ENCODE peak calls at places on chromosome 12, in four cellular contexts. One of them, this sample, is unnamed.

GRCh38 chr12:7439579-7440505 is 4.1 kb downstream of the CD163L1 start:
- DNase-seq in NCI-H1417: no peak
- DNase-seq in CD4-positive, alpha-beta T cell: peak
- DNase-seq in NCI-H774: no peak
- DNase-seq in this sample: peak

GRCh38 chr12:15435597-15435996 is 113.3 kb downstream of the PTPRO start:
- DNase-seq in NCI-H1417: no peak
- DNase-seq in CD4-positive, alpha-beta T cell: no peak
- DNase-seq in NCI-H774: no peak
- DNase-seq in this sample: no peak

GRCh38 chr12:107903377-107904061 is 129.0 kb downstream of the ASCL4 start:
- DNase-seq in NCI-H1417: peak
- DNase-seq in CD4-positive, alpha-beta T cell: no peak
- DNase-seq in NCI-H774: peak
- DNase-seq in this sample: no peak

GRCh38 chr12:1879633-1880032 is 38.8 kb downstream of the CACNA2D4 start:
- DNase-seq in NCI-H1417: no peak
- DNase-seq in CD4-positive, alpha-beta T cell: no peak
- DNase-seq in NCI-H774: no peak
- DNase-seq in this sample: no peak

GRCh38 chr12:121579981-121580868 is 598 bp downstream of the KDM2B start:
- DNase-seq in NCI-H1417: peak
- DNase-seq in CD4-positive, alpha-beta T cell: peak
- DNase-seq in NCI-H774: peak
- DNase-seq in this sample: no peak

GRCh38 chr12:6567824-6568617 is at the start of gene NOP2:
- DNase-seq in NCI-H1417: peak
- DNase-seq in CD4-positive, alpha-beta T cell: peak
- DNase-seq in NCI-H774: peak
- DNase-seq in this sample: peak

GRCh38 chr12:22357531-22357930 is 23.0 kb upstream of the ST8SIA1 start:
- DNase-seq in NCI-H1417: no peak
- DNase-seq in CD4-positive, alpha-beta T cell: no peak
- DNase-seq in NCI-H774: no peak
- DNase-seq in this sample: no peak

GRCh38 chr12:95118138-95118787 is 44.8 kb upstream of the NR2C1 start:
- DNase-seq in NCI-H1417: no peak
- DNase-seq in CD4-positive, alpha-beta T cell: no peak
- DNase-seq in NCI-H774: no peak
- DNase-seq in this sample: peak

GRCh38 chr12:92593734-92594402 is 108.9 kb upstream of the PLEKHG7 start:
- DNase-seq in NCI-H1417: no peak
- DNase-seq in CD4-positive, alpha-beta T cell: peak
- DNase-seq in NCI-H774: no peak
- DNase-seq in this sample: no peak

GRCh38 chr12:56571131-56571530 is 49.5 kb downstream of the RBMS2 start:
- DNase-seq in NCI-H1417: no peak
- DNase-seq in CD4-positive, alpha-beta T cell: no peak
- DNase-seq in NCI-H774: no peak
- DNase-seq in this sample: no peak

GRCh38 chr12:38890102-38890501 is 15.3 kb downstream of the CPNE8 start:
- DNase-seq in NCI-H1417: no peak
- DNase-seq in CD4-positive, alpha-beta T cell: no peak
- DNase-seq in NCI-H774: no peak
- DNase-seq in this sample: no peak

GRCh38 chr12:13436696-13437391 is 240.3 kb downstream of the EMP1 start:
- DNase-seq in NCI-H1417: no peak
- DNase-seq in CD4-positive, alpha-beta T cell: no peak
- DNase-seq in NCI-H774: no peak
- DNase-seq in this sample: no peak

GRCh38 chr12:100234166-100234565 is 32.7 kb downstream of the DEPDC4 start:
- DNase-seq in NCI-H1417: no peak
- DNase-seq in CD4-positive, alpha-beta T cell: no peak
- DNase-seq in NCI-H774: no peak
- DNase-seq in this sample: peak

GRCh38 chr12:93090768-93091172 is 161.7 kb upstream of the EEA1 start:
- DNase-seq in NCI-H1417: no peak
- DNase-seq in CD4-positive, alpha-beta T cell: no peak
- DNase-seq in NCI-H774: no peak
- DNase-seq in this sample: no peak

GRCh38 chr12:92995258-92995905 is 66.3 kb upstream of the EEA1 start:
- DNase-seq in NCI-H1417: no peak
- DNase-seq in CD4-positive, alpha-beta T cell: no peak
- DNase-seq in NCI-H774: no peak
- DNase-seq in this sample: no peak

GRCh38 chr12:47071241-47071852 is 8.1 kb upstream of the PCED1B start:
- DNase-seq in NCI-H1417: no peak
- DNase-seq in CD4-positive, alpha-beta T cell: no peak
- DNase-seq in NCI-H774: peak
- DNase-seq in this sample: no peak

GRCh38 chr12:28872654-28873268 is 276.3 kb upstream of the FAR2 start:
- DNase-seq in NCI-H1417: peak
- DNase-seq in CD4-positive, alpha-beta T cell: no peak
- DNase-seq in NCI-H774: peak
- DNase-seq in this sample: peak

GRCh38 chr12:30450226-30450625 is 245.4 kb downstream of the IPO8 start:
- DNase-seq in NCI-H1417: no peak
- DNase-seq in CD4-positive, alpha-beta T cell: no peak
- DNase-seq in NCI-H774: no peak
- DNase-seq in this sample: no peak

GRCh38 chr12:2052861-2053674 is at the start of gene CACNA1C:
- DNase-seq in NCI-H1417: peak
- DNase-seq in CD4-positive, alpha-beta T cell: peak
- DNase-seq in NCI-H774: peak
- DNase-seq in this sample: no peak

GRCh38 chr12:98968896-98969295 is 323.8 kb downstream of the APAF1 start:
- DNase-seq in NCI-H1417: no peak
- DNase-seq in CD4-positive, alpha-beta T cell: no peak
- DNase-seq in NCI-H774: no peak
- DNase-seq in this sample: no peak

GRCh38 chr12:92505373-92506340 is 197.1 kb upstream of the PLEKHG7 start:
- DNase-seq in NCI-H1417: no peak
- DNase-seq in CD4-positive, alpha-beta T cell: peak
- DNase-seq in NCI-H774: peak
- DNase-seq in this sample: no peak